ENCODE peak calls at places on chromosome 12, in six cellular contexts. M, Z, O, K, D and R are unnamed samples.

GRCh38 chr12:72141381-72141780 is 130.8 kb upstream of the TRHDE start:
- DNase-seq in M (peak; percentile 34), D (peak; percentile 20), K (no peak), O (no peak), Z (no peak), R (peak; percentile 24)

GRCh38 chr12:91189526-91189925 is 6.9 kb upstream of the DCN start:
- DNase-seq in D (peak; percentile 69), K (no peak), Z (no peak), M (no peak), O (no peak), R (no peak)

GRCh38 chr12:26614217-26614616 is 218.8 kb downstream of the ITPR2 start:
- DNase-seq in Z (no peak), O (no peak), D (peak; percentile 51), M (peak; percentile 14), K (no peak), R (peak; percentile 60)

GRCh38 chr12:10175849-10176641 is 2.8 kb upstream of the TMEM52B start:
- DNase-seq in O (no peak), M (no peak), K (no peak), Z (no peak), D (no peak), R (no peak)

GRCh38 chr12:15050664-15051063 is 77.8 kb downstream of the PDE6H start:
- DNase-seq in M (no peak), D (no peak), K (no peak), Z (peak; percentile 5), O (no peak), R (no peak)

GRCh38 chr12:53743277-53744129 is 8.3 kb downstream of the CISTR start:
- DNase-seq in O (peak; percentile 67), D (peak; percentile 52), Z (peak; percentile 51), M (peak; percentile 84), K (peak; percentile 64), R (peak; percentile 84)

GRCh38 chr12:64181504-64182291 is 40.4 kb downstream of the KICS2 start:
- DNase-seq in M (no peak), D (peak; percentile 95), Z (peak; percentile 35), O (peak; percentile 61), K (peak; percentile 36), R (peak; percentile 70)

GRCh38 chr12:97211421-97211820 is 251.2 kb upstream of the RMST start:
- DNase-seq in K (no peak), M (no peak), O (no peak), D (no peak), Z (no peak), R (no peak)

GRCh38 chr12:119460876-119461275 is 126.3 kb downstream of the CCDC60 start:
- DNase-seq in Z (no peak), D (no peak), K (no peak), M (no peak), O (no peak), R (no peak)

GRCh38 chr12:109131522-109132050 is 15.2 kb downstream of the ACACB start:
- DNase-seq in M (no peak), D (no peak), K (no peak), O (peak; percentile 79), Z (no peak), R (no peak)

GRCh38 chr12:32457251-32458025 is 58.1 kb downstream of the FGD4 start:
- DNase-seq in M (no peak), Z (no peak), D (peak; percentile 59), O (no peak), K (no peak), R (no peak)

GRCh38 chr12:116039081-116039480 is 238.4 kb downstream of the MED13L start:
- DNase-seq in Z (no peak), M (no peak), D (no peak), O (no peak), K (no peak), R (no peak)

GRCh38 chr12:34363050-34363673 is 340.9 kb downstream of the ALG10 start:
- DNase-seq in M (no peak), O (no peak), D (no peak), K (no peak), Z (no peak), R (no peak)

GRCh38 chr12:4538207-4539160 is at the start of gene RAD51AP1:
- DNase-seq in K (peak; percentile 94), M (peak; percentile 91), O (peak; percentile 96), D (peak; percentile 99), Z (peak; percentile 92), R (peak; percentile 98)

GRCh38 chr12:123099556-123100192 is 51.2 kb downstream of the PITPNM2 start:
- DNase-seq in K (no peak), O (no peak), Z (no peak), M (no peak), D (no peak), R (peak; percentile 45)